ENCODE peak calls at places on chromosome 22, in four cellular contexts. N, G, Y and H are unnamed samples.

GRCh38 chr22:24271406-24271760 is 752 bp downstream of the SPECC1L start:
- DNase-seq in N (peak), G (no peak), Y (no peak), H (no peak)

GRCh38 chr22:44951510-44951816 is 58.3 kb downstream of the PHF21B start:
- DNase-seq in N (no peak), G (no peak), Y (no peak), H (no peak)

GRCh38 chr22:45225732-45226560 is 14.7 kb downstream of the KIAA0930 start:
- DNase-seq in N (peak), G (no peak), Y (no peak), H (peak)

GRCh38 chr22:50528682-50529415 is 963 bp downstream of the TYMP start:
- DNase-seq in N (no peak), G (no peak), Y (no peak), H (no peak)

GRCh38 chr22:50308986-50309600 is 1.6 kb upstream of the PLXNB2 start:
- DNase-seq in N (no peak), G (no peak), Y (no peak), H (no peak)

GRCh38 chr22:23772315-23773246 is at the start of gene MMP11:
- DNase-seq in N (peak), G (no peak), Y (no peak), H (peak)

GRCh38 chr22:24407278-24407665 is 20.1 kb upstream of the ADORA2A start:
- DNase-seq in N (no peak), G (no peak), Y (no peak), H (no peak)

GRCh38 chr22:25366876-25367466 is 147.5 kb downstream of the CRYBB2 start:
- DNase-seq in N (no peak), G (no peak), Y (no peak), H (no peak)

GRCh38 chr22:37633082-37633692 is 6.3 kb upstream of the SH3BP1 start:
- DNase-seq in N (no peak), G (no peak), Y (no peak), H (no peak)

GRCh38 chr22:22121445-22121844 is 123.1 kb upstream of the VPREB1 start:
- DNase-seq in N (no peak), G (no peak), Y (no peak), H (no peak)

GRCh38 chr22:20037419-20037818 is 16.5 kb downstream of the TANGO2 start:
- DNase-seq in N (no peak), G (no peak), Y (no peak), H (no peak)
- H3K27ac ChIP-seq in N (no peak), G (no peak), Y (no peak), H (no peak)

DNA sequence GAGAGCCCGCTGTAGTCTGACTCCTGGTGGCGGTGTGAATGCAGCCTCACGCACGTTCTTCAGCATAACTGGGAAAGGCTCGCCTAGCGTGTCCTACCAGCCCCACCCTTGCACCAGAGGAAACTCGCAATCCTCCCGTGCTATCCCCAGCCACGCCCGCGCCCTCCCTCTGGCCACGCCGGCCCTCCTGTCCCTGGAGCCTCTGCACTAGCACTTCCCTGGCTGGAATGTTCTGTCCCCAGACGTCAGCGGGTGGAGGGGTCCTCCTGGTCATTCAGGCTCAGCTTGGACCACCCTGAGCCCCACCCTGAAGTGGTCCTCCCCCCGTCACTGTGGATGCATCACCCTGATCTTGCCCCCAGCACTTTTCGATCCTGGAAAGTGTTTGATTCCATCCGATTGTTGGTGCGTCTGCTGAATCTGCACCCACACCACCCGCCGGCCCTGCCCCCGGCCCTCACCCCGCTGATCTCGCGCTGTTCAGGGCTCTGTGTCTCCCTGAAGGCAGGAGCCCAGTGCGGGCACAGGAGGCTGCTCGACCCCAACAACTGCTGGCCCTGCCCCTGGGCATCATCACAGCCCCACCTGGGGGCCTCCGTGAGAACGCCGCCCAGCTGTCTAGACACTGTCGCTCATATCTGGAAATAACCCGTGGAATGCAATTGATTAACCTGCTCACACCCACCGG is 437.0 kb downstream of the TBC1D22A start:
- DNase-seq in N (no peak), G (no peak), Y (no peak), H (peak)
- TF ChIP-seq CTCF in N (no peak), G (no peak), Y (no peak), H (no peak)

GRCh38 chr22:39530136-39530535 is 2.4 kb downstream of the RPS19BP1 start:
- DNase-seq in N (no peak), G (no peak), Y (no peak), H (no peak)

GRCh38 chr22:39530692-39531331 is 1.7 kb downstream of the RPS19BP1 start:
- DNase-seq in N (no peak), G (no peak), Y (no peak), H (no peak)

GRCh38 chr22:39528080-39528661 is 4.4 kb downstream of the RPS19BP1 start:
- DNase-seq in N (no peak), G (no peak), Y (no peak), H (no peak)

GRCh38 chr22:39528681-39529486 is 3.7 kb downstream of the RPS19BP1 start:
- DNase-seq in N (peak), G (peak), Y (peak), H (peak)

GRCh38 chr22:39529487-39529851 is 3.1 kb downstream of the RPS19BP1 start:
- DNase-seq in N (no peak), G (no peak), Y (no peak), H (no peak)
- TF ChIP-seq POLR2A in N (no peak), G (no peak), Y (no peak), H (no peak)

DNA sequence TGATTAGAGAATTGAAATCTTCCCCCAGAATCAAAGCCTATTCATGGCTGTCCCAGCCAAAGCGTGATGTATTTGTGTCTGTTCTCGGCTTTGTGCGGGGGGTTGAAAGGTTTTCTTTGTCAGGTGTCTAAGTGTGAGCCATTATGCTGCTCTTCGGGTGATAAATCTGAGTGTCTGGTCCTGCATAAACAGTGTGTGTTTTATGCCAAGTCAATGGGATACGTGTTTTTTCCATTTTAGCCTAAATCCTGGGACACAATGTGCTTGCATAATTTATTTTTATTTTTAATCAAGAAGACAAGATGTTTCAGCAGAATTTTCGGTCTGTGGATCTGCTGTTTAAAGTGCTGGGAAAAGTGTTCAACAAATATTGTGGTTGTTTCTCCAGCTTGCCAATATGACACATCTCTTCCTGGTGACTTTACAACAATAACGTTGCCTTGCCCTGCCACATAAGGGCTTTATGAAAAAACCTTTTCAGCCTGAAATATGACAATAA is 267.7 kb downstream of the TBC1D22A start:
- DNase-seq in N (no peak), G (no peak), Y (no peak), H (no peak)
- H3K27ac ChIP-seq in N (peak), G (no peak), Y (no peak), H (peak)

GRCh38 chr22:39927544-39927943 is 26.7 kb downstream of the GRAP2 start:
- DNase-seq in N (no peak), G (no peak), Y (no peak), H (no peak)
- TF ChIP-seq CTCF in N (no peak), G (no peak), Y (no peak), H (no peak)

GRCh38 chr22:39524089-39524752 is 3.9 kb downstream of the ATF4 start:
- DNase-seq in N (no peak), G (no peak), Y (no peak), H (no peak)
- TF ChIP-seq POLR2A in N (no peak), G (no peak), Y (no peak), H (no peak)

GRCh38 chr22:36467946-36468345 is 13.5 kb downstream of the TXN2 start:
- DNase-seq in N (no peak), G (peak), Y (peak), H (no peak)

GRCh38 chr22:36465232-36466021 is 16.0 kb downstream of the TXN2 start:
- DNase-seq in N (peak), G (peak), Y (peak), H (peak)

GRCh38 chr22:36467042-36467810 is 14.2 kb downstream of the TXN2 start:
- DNase-seq in N (no peak), G (no peak), Y (peak), H (no peak)

GRCh38 chr22:36464715-36465231 is 16.7 kb downstream of the TXN2 start:
- DNase-seq in N (no peak), G (no peak), Y (no peak), H (no peak)

GRCh38 chr22:36466258-36466657 is 15.2 kb downstream of the TXN2 start:
- DNase-seq in N (no peak), G (no peak), Y (no peak), H (no peak)
- H3K27ac ChIP-seq in N (peak), G (peak), Y (peak), H (peak)

DNA sequence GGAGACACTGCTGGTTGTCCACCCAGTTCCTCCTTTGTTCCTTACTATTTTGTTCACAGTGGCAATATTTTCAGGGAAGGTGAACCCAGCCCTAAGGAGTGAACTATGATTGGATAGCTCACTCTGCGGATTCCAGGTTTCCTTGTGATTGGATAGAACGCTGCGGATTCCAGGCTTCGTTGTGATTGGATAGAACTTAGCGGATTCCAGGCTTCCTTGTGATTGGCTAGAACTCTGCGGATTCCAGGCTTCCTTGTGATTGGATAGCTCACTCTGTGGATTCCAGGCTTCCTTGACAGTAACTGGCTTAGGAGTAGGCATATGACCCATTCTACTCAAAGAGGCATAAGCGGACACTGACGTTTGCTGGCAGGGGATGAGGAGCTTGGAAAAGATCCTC is 28.6 kb upstream of the ADA2 start:
- DNase-seq in N (no peak), G (no peak), Y (no peak), H (peak)
- TF ChIP-seq CTCF in N (no peak), G (no peak), Y (no peak), H (no peak)

GRCh38 chr22:46352276-46352675 is 16.8 kb downstream of the TRMU start:
- DNase-seq in N (no peak), G (no peak), Y (no peak), H (no peak)

GRCh38 chr22:46353483-46354105 is 18.1 kb downstream of the TRMU start:
- DNase-seq in N (no peak), G (no peak), Y (no peak), H (no peak)

GRCh38 chr22:46354176-46354992 is 18.9 kb downstream of the TRMU start:
- DNase-seq in N (no peak), G (no peak), Y (no peak), H (no peak)

GRCh38 chr22:46351767-46352166 is 16.3 kb downstream of the TRMU start:
- DNase-seq in N (no peak), G (no peak), Y (no peak), H (no peak)

GRCh38 chr22:46352691-46353386 is 17.3 kb downstream of the TRMU start:
- DNase-seq in N (no peak), G (peak), Y (no peak), H (no peak)
- TF ChIP-seq POLR2A in N (no peak), G (no peak), Y (no peak), H (no peak)